ENCODE peak calls at places on chromosome 9, in ten cellular contexts. One of them, this sample, is unnamed. For H3K9me3 and H3K27me3, the result is how much of the 10 kb centered on the place peaks cover.

GRCh38 chr9:115015018-115015635 is 84.7 kb upstream of the TNFSF8 start:
- DNase-seq in psoas muscle: no peak
- DNase-seq in fibroblast of lung: peak
- DNase-seq in right atrium auricular region: no peak
- DNase-seq in tibial artery: no peak
- DNase-seq in RWPE2: no peak
- DNase-seq in CD8-positive, alpha-beta T cell: no peak
- DNase-seq in HCT116: peak
- DNase-seq in gastrocnemius medialis: no peak
- DNase-seq in upper lobe of right lung: no peak
- DNase-seq in this sample: peak

GRCh38 chr9:68473790-68474189 is 66.9 kb downstream of the TMEM252 start:
- DNase-seq in psoas muscle: no peak
- DNase-seq in fibroblast of lung: no peak
- DNase-seq in right atrium auricular region: no peak
- DNase-seq in tibial artery: no peak
- DNase-seq in RWPE2: no peak
- DNase-seq in CD8-positive, alpha-beta T cell: no peak
- DNase-seq in HCT116: no peak
- DNase-seq in gastrocnemius medialis: no peak
- DNase-seq in upper lobe of right lung: no peak
- DNase-seq in this sample: no peak

GRCh38 chr9:65405253-65405652 is 120.2 kb upstream of the FOXD4L5 start:
- DNase-seq in psoas muscle: no peak
- DNase-seq in fibroblast of lung: no peak
- DNase-seq in right atrium auricular region: no peak
- DNase-seq in tibial artery: no peak
- DNase-seq in RWPE2: no peak
- DNase-seq in CD8-positive, alpha-beta T cell: no peak
- DNase-seq in HCT116: no peak
- DNase-seq in gastrocnemius medialis: no peak
- DNase-seq in upper lobe of right lung: peak
- DNase-seq in this sample: no peak

GRCh38 chr9:4238522-4238921 is 61.3 kb downstream of the GLIS3 start:
- DNase-seq in psoas muscle: no peak
- DNase-seq in fibroblast of lung: peak
- DNase-seq in right atrium auricular region: no peak
- DNase-seq in tibial artery: no peak
- DNase-seq in RWPE2: no peak
- DNase-seq in CD8-positive, alpha-beta T cell: no peak
- DNase-seq in HCT116: peak
- DNase-seq in gastrocnemius medialis: no peak
- DNase-seq in upper lobe of right lung: no peak
- DNase-seq in this sample: no peak

GRCh38 chr9:124218438-124219289 is 39.1 kb upstream of the NEK6 start:
- DNase-seq in psoas muscle: peak
- DNase-seq in fibroblast of lung: peak
- DNase-seq in right atrium auricular region: no peak
- DNase-seq in tibial artery: peak
- DNase-seq in RWPE2: peak
- DNase-seq in CD8-positive, alpha-beta T cell: no peak
- DNase-seq in HCT116: peak
- DNase-seq in gastrocnemius medialis: peak
- DNase-seq in upper lobe of right lung: peak
- DNase-seq in this sample: peak

GRCh38 chr9:35910613-35911488 is 1.6 kb downstream of the SPAAR start:
- DNase-seq in psoas muscle: peak
- DNase-seq in fibroblast of lung: peak
- DNase-seq in right atrium auricular region: no peak
- DNase-seq in tibial artery: no peak
- DNase-seq in RWPE2: no peak
- DNase-seq in CD8-positive, alpha-beta T cell: peak
- DNase-seq in HCT116: peak
- DNase-seq in gastrocnemius medialis: no peak
- DNase-seq in upper lobe of right lung: peak
- DNase-seq in this sample: peak

GRCh38 chr9:109028457-109028856 is 15.2 kb upstream of the CTNNAL1 start:
- DNase-seq in psoas muscle: no peak
- DNase-seq in fibroblast of lung: no peak
- DNase-seq in right atrium auricular region: no peak
- DNase-seq in tibial artery: no peak
- DNase-seq in RWPE2: no peak
- DNase-seq in CD8-positive, alpha-beta T cell: no peak
- DNase-seq in HCT116: no peak
- DNase-seq in gastrocnemius medialis: no peak
- DNase-seq in upper lobe of right lung: no peak
- DNase-seq in this sample: no peak

GRCh38 chr9:17018001-17018491 is 116.8 kb upstream of the CNTLN start:
- DNase-seq in psoas muscle: peak
- DNase-seq in fibroblast of lung: peak
- DNase-seq in right atrium auricular region: peak
- DNase-seq in tibial artery: peak
- DNase-seq in RWPE2: no peak
- DNase-seq in CD8-positive, alpha-beta T cell: no peak
- DNase-seq in HCT116: no peak
- DNase-seq in gastrocnemius medialis: peak
- DNase-seq in upper lobe of right lung: no peak
- DNase-seq in this sample: peak

GRCh38 chr9:97847474-97848236 is 5.4 kb upstream of the FOXE1 start:
- DNase-seq in psoas muscle: no peak
- DNase-seq in fibroblast of lung: no peak
- DNase-seq in right atrium auricular region: no peak
- DNase-seq in tibial artery: no peak
- DNase-seq in RWPE2: no peak
- DNase-seq in CD8-positive, alpha-beta T cell: no peak
- DNase-seq in HCT116: no peak
- DNase-seq in gastrocnemius medialis: no peak
- DNase-seq in upper lobe of right lung: no peak
- DNase-seq in this sample: no peak

GRCh38 chr9:78541868-78542267 is 244.9 kb downstream of the PSAT1 start:
- DNase-seq in psoas muscle: no peak
- DNase-seq in fibroblast of lung: no peak
- DNase-seq in right atrium auricular region: no peak
- DNase-seq in tibial artery: no peak
- DNase-seq in RWPE2: no peak
- DNase-seq in CD8-positive, alpha-beta T cell: no peak
- DNase-seq in HCT116: no peak
- DNase-seq in gastrocnemius medialis: no peak
- DNase-seq in upper lobe of right lung: no peak
- DNase-seq in this sample: no peak

GRCh38 chr9:78543353-78543752 is 246.4 kb downstream of the PSAT1 start:
- DNase-seq in psoas muscle: no peak
- DNase-seq in fibroblast of lung: no peak
- DNase-seq in right atrium auricular region: no peak
- DNase-seq in tibial artery: no peak
- DNase-seq in RWPE2: no peak
- DNase-seq in CD8-positive, alpha-beta T cell: no peak
- DNase-seq in HCT116: no peak
- DNase-seq in gastrocnemius medialis: no peak
- DNase-seq in upper lobe of right lung: no peak
- DNase-seq in this sample: no peak

GRCh38 chr9:78539904-78540303 is 243.0 kb downstream of the PSAT1 start:
- DNase-seq in psoas muscle: peak
- DNase-seq in fibroblast of lung: peak
- DNase-seq in right atrium auricular region: no peak
- DNase-seq in tibial artery: no peak
- DNase-seq in RWPE2: no peak
- DNase-seq in CD8-positive, alpha-beta T cell: no peak
- DNase-seq in HCT116: no peak
- DNase-seq in gastrocnemius medialis: peak
- DNase-seq in upper lobe of right lung: no peak
- DNase-seq in this sample: peak

GRCh38 chr9:78544260-78544659 is 247.3 kb downstream of the PSAT1 start:
- DNase-seq in psoas muscle: no peak
- DNase-seq in fibroblast of lung: no peak
- DNase-seq in right atrium auricular region: no peak
- DNase-seq in tibial artery: no peak
- DNase-seq in RWPE2: no peak
- DNase-seq in CD8-positive, alpha-beta T cell: no peak
- DNase-seq in HCT116: no peak
- DNase-seq in gastrocnemius medialis: no peak
- DNase-seq in upper lobe of right lung: no peak
- DNase-seq in this sample: no peak

DNA sequence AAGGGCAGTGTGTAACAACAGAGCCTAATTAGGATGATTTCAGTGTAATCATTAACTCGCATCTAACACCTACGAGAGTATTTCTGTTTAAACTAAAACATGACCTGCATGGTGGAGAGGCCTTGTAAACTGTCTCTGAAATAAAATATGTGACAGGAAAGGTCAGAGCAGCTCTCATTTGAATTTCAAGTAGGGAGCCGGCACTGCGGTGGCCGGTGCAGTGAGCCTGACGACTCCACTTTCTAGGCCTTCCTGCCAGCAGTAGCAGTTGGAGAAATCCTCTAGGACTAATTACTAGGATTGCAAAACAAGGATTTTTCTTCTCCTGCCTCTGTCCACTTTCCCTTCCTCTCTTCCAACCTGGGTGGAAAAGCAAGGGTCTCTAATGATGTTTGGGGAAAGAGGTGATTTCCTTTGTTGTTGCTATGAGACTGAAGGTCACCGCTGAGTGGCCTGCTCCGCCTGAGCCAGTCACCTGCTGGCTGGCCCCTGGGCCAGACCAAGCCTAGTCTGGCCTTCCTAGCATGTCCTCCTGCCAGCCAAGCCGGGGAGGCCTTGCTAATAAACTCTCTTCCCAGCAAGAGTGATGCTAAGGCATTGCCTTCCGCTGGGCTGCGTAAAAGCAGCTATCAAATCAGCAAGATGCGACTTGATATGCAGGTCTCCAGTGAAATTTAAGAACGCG is 245.7 kb downstream of the PSAT1 start:
- DNase-seq in psoas muscle: no peak
- DNase-seq in fibroblast of lung: no peak
- DNase-seq in right atrium auricular region: no peak
- DNase-seq in tibial artery: no peak
- DNase-seq in RWPE2: no peak
- DNase-seq in CD8-positive, alpha-beta T cell: no peak
- DNase-seq in HCT116: no peak
- DNase-seq in gastrocnemius medialis: no peak
- DNase-seq in upper lobe of right lung: no peak
- DNase-seq in this sample: no peak
- H3K4me3 ChIP-seq in psoas muscle: no peak
- H3K4me3 ChIP-seq in fibroblast of lung: no peak
- H3K4me3 ChIP-seq in right atrium auricular region: no peak
- H3K4me3 ChIP-seq in tibial artery: no peak
- H3K4me3 ChIP-seq in RWPE2: no peak
- H3K4me3 ChIP-seq in CD8-positive, alpha-beta T cell: no peak
- H3K4me3 ChIP-seq in HCT116: no peak
- H3K4me3 ChIP-seq in gastrocnemius medialis: no peak
- H3K4me3 ChIP-seq in upper lobe of right lung: no peak
- H3K4me3 ChIP-seq in this sample: no peak

DNA sequence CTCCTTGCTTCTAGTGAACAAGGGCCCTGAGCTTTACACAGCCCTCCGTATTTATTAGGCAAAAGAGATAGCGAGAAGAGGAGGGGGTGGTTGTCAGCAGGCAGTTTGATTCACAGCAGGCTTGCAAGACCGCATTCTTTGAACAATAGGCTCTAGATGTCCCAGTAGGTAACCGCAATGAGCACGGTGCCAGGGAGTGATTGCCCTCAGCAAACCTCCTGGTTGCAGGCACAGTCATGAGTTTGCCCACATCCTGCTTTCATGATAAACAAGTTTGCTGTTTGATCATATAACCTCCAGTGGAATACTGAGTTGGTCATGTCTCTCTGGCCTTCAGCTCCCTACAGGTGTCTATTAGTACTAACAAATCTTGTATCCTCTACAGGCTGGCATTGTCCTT is 66.1 kb downstream of the CACNA1B start:
- DNase-seq in psoas muscle: no peak
- DNase-seq in fibroblast of lung: no peak
- DNase-seq in right atrium auricular region: no peak
- DNase-seq in tibial artery: no peak
- DNase-seq in RWPE2: no peak
- DNase-seq in CD8-positive, alpha-beta T cell: no peak
- DNase-seq in HCT116: no peak
- DNase-seq in gastrocnemius medialis: no peak
- DNase-seq in upper lobe of right lung: no peak
- DNase-seq in this sample: no peak
- H3K9me3 ChIP-seq in psoas muscle: under half
- H3K9me3 ChIP-seq in fibroblast of lung: under half
- H3K9me3 ChIP-seq in right atrium auricular region: under half
- H3K9me3 ChIP-seq in tibial artery: under half
- H3K9me3 ChIP-seq in RWPE2: under half
- H3K9me3 ChIP-seq in CD8-positive, alpha-beta T cell: under half
- H3K9me3 ChIP-seq in HCT116: under half
- H3K9me3 ChIP-seq in gastrocnemius medialis: under half
- H3K9me3 ChIP-seq in upper lobe of right lung: under half
- H3K9me3 ChIP-seq in this sample: under half

GRCh38 chr9:117645245-117645636 is 59.0 kb upstream of the TLR4 start:
- DNase-seq in psoas muscle: no peak
- DNase-seq in fibroblast of lung: no peak
- DNase-seq in right atrium auricular region: no peak
- DNase-seq in tibial artery: no peak
- DNase-seq in RWPE2: no peak
- DNase-seq in CD8-positive, alpha-beta T cell: no peak
- DNase-seq in HCT116: no peak
- DNase-seq in gastrocnemius medialis: no peak
- DNase-seq in upper lobe of right lung: no peak
- DNase-seq in this sample: no peak
- H3K27me3 ChIP-seq in psoas muscle: under half
- H3K27me3 ChIP-seq in fibroblast of lung: under half
- H3K27me3 ChIP-seq in right atrium auricular region: under half
- H3K27me3 ChIP-seq in tibial artery: under half
- H3K27me3 ChIP-seq in RWPE2: under half
- H3K27me3 ChIP-seq in CD8-positive, alpha-beta T cell: under half
- H3K27me3 ChIP-seq in HCT116: under half
- H3K27me3 ChIP-seq in gastrocnemius medialis: under half
- H3K27me3 ChIP-seq in upper lobe of right lung: under half
- H3K27me3 ChIP-seq in this sample: under half

DNA sequence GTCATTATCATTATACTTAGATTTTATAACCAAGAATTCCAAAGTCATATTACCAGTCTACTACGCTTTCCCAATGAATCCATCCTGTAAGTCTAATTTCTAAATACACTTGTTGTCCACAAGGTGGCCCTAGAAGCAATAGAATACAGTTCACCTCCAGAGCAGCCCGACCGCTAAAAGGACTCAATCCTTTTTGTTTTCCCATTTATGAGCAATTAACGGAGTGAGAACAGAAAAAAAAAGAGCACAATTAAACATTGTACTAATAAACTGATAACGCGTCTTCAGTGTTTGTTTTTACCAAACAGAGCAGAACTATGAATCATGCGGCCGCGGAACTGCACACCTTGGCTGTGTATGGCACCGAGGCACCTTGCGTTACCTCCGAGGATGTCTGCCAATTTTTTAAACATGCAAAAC is 160.7 kb upstream of the DAPK1 start:
- DNase-seq in psoas muscle: no peak
- DNase-seq in fibroblast of lung: peak
- DNase-seq in right atrium auricular region: no peak
- DNase-seq in tibial artery: no peak
- DNase-seq in RWPE2: no peak
- DNase-seq in CD8-positive, alpha-beta T cell: no peak
- DNase-seq in HCT116: peak
- DNase-seq in gastrocnemius medialis: no peak
- DNase-seq in upper lobe of right lung: no peak
- DNase-seq in this sample: peak
- H3K4me3 ChIP-seq in psoas muscle: peak
- H3K4me3 ChIP-seq in fibroblast of lung: no peak
- H3K4me3 ChIP-seq in right atrium auricular region: peak
- H3K4me3 ChIP-seq in tibial artery: peak
- H3K4me3 ChIP-seq in RWPE2: peak
- H3K4me3 ChIP-seq in CD8-positive, alpha-beta T cell: peak
- H3K4me3 ChIP-seq in HCT116: no peak
- H3K4me3 ChIP-seq in gastrocnemius medialis: peak
- H3K4me3 ChIP-seq in upper lobe of right lung: peak
- H3K4me3 ChIP-seq in this sample: peak

This sample was measured in MG63.